ENCODE peak calls at places on chromosomes 5 and 9, in nine cellular contexts. Q is endothelial cell; A is foreskin fibroblast; Z is CD8-positive, alpha-beta T cell; K is endodermal cell; V is B cell; I is fibroblast of the aortic adventitia; L is neural crest cell; C is sigmoid colon. R is an unnamed sample.

GRCh38 chr5:152061095-152061494 is 136.4 kb upstream of the GLRA1 start:
- DNase-seq in Q (no peak), A (no peak), Z (no peak), K (no peak), V (peak), I (no peak), L (no peak), C (no peak), R (no peak)

GRCh38 chr5:142013734-142014495 is 1.1 kb upstream of the GNPDA1 start:
- DNase-seq in Q (no peak), A (peak), Z (no peak), K (peak), V (no peak), I (peak), L (no peak), C (peak), R (no peak)

GRCh38 chr5:3377176-3377575 is 218.5 kb upstream of the IRX1 start:
- DNase-seq in Q (no peak), A (no peak), Z (no peak), K (no peak), V (no peak), I (no peak), L (no peak), C (peak), R (no peak)

GRCh38 chr5:42944989-42945388 is 95.1 kb downstream of the ANXA2R start:
- DNase-seq in Q (peak), A (peak), Z (no peak), K (no peak), V (no peak), I (peak), L (no peak), C (no peak), R (no peak)

GRCh38 chr9:80074439-80074838 is 502.7 kb downstream of the TLE4 start:
- DNase-seq in Q (no peak), A (no peak), Z (no peak), K (no peak), V (no peak), I (peak), L (no peak), C (no peak), R (no peak)

GRCh38 chr5:149262315-149262714 is 9.3 kb upstream of the AFAP1L1 start:
- DNase-seq in Q (no peak), A (no peak), Z (no peak), K (no peak), V (no peak), I (no peak), L (no peak), C (no peak), R (no peak)

GRCh38 chr5:75044406-75044805 is 8.0 kb downstream of the GCNT4 start:
- DNase-seq in Q (no peak), A (no peak), Z (no peak), K (no peak), V (no peak), I (no peak), L (no peak), C (no peak), R (peak)

GRCh38 chr9:133948138-133948537 is 44.0 kb downstream of the VAV2 start:
- DNase-seq in Q (no peak), A (no peak), Z (no peak), K (no peak), V (no peak), I (no peak), L (no peak), C (peak), R (no peak)

GRCh38 chr9:93576296-93577044 is at the start of gene PHF2:
- DNase-seq in Q (no peak), A (no peak), Z (no peak), K (peak), V (peak), I (no peak), L (no peak), C (no peak), R (no peak)

GRCh38 chr5:146595088-146595487 is 79.1 kb upstream of the GPR151 start:
- DNase-seq in Q (no peak), A (no peak), Z (no peak), K (no peak), V (no peak), I (no peak), L (no peak), C (no peak), R (no peak)

GRCh38 chr5:159971514-159971913 is 37.4 kb upstream of the TTC1 start:
- DNase-seq in Q (no peak), A (no peak), Z (no peak), K (no peak), V (no peak), I (no peak), L (no peak), C (no peak), R (no peak)

GRCh38 chr5:55517804-55518203 is 17.0 kb downstream of the PLPP1 start:
- DNase-seq in Q (no peak), A (no peak), Z (no peak), K (no peak), V (no peak), I (no peak), L (no peak), C (no peak), R (no peak)

GRCh38 chr5:59035681-59036080 is 452.8 kb downstream of the RAB3C start:
- DNase-seq in Q (no peak), A (no peak), Z (no peak), K (no peak), V (no peak), I (peak), L (no peak), C (no peak), R (no peak)

GRCh38 chr5:2030131-2030530 is 147.4 kb upstream of the IRX4 start:
- DNase-seq in Q (no peak), A (no peak), Z (no peak), K (peak), V (no peak), I (peak), L (no peak), C (no peak), R (no peak)

GRCh38 chr5:80990971-80991370 is 30.8 kb downstream of the RASGRF2 start:
- DNase-seq in Q (no peak), A (no peak), Z (no peak), K (peak), V (no peak), I (peak), L (no peak), C (no peak), R (no peak)

GRCh38 chr5:72428664-72429063 is 78.5 kb downstream of the ZNF366 start:
- DNase-seq in Q (no peak), A (no peak), Z (no peak), K (no peak), V (no peak), I (no peak), L (no peak), C (no peak), R (no peak)

GRCh38 chr5:108382784-108383358 is 973 bp upstream of the FBXL17 start:
- DNase-seq in Q (peak), A (no peak), Z (no peak), K (no peak), V (peak), I (no peak), L (peak), C (no peak), R (no peak)

GRCh38 chr9:92747459-92748232 is 17.0 kb downstream of the BICD2 start:
- DNase-seq in Q (no peak), A (no peak), Z (no peak), K (no peak), V (no peak), I (no peak), L (no peak), C (no peak), R (no peak)

GRCh38 chr5:168317521-168318147 is 26.2 kb downstream of the WWC1 start:
- DNase-seq in Q (no peak), A (peak), Z (no peak), K (no peak), V (no peak), I (peak), L (no peak), C (no peak), R (no peak)

GRCh38 chr5:161340012-161340411 is 206.5 kb downstream of the GABRB2 start:
- DNase-seq in Q (no peak), A (no peak), Z (no peak), K (no peak), V (no peak), I (no peak), L (no peak), C (no peak), R (no peak)

GRCh38 chr9:102032614-102033013 is 294.2 kb upstream of the GRIN3A start:
- DNase-seq in Q (no peak), A (no peak), Z (no peak), K (no peak), V (no peak), I (no peak), L (no peak), C (no peak), R (no peak)

GRCh38 chr9:97638666-97639065 is 5.0 kb downstream of the NCBP1 start:
- DNase-seq in Q (no peak), A (no peak), Z (no peak), K (peak), V (no peak), I (no peak), L (no peak), C (no peak), R (no peak)
- TF ChIP-seq CTCF in Q (no peak), A (no peak), Z (no peak), K (peak), V (no peak), I (peak), L (no peak), C (no peak), R (no peak)

GRCh38 chr5:14871573-14872069 is at the start of gene ANKH:
- DNase-seq in Q (peak), A (peak), Z (peak), K (peak), V (peak), I (peak), L (peak), C (peak), R (peak)
- TF ChIP-seq CTCF in Q (no peak), A (no peak), Z (no peak), K (no peak), V (no peak), I (peak), L (peak), C (no peak), R (no peak)

GRCh38 chr5:136028782-136029742 is at the start of gene TGFBI:
- DNase-seq in Q (peak), A (peak), Z (no peak), K (peak), V (peak), I (peak), L (peak), C (peak), R (no peak)
- TF ChIP-seq CTCF in Q (no peak), A (no peak), Z (no peak), K (peak), V (no peak), I (peak), L (no peak), C (no peak), R (no peak)

GRCh38 chr9:34124923-34125322 is 1.6 kb downstream of the DCAF12 start:
- DNase-seq in Q (no peak), A (no peak), Z (no peak), K (no peak), V (no peak), I (peak), L (no peak), C (no peak), R (no peak)

GRCh38 chr9:34127035-34127948 is 794 bp upstream of the DCAF12 start:
- DNase-seq in Q (no peak), A (no peak), Z (no peak), K (no peak), V (no peak), I (no peak), L (peak), C (no peak), R (no peak)

GRCh38 chr9:34124103-34124502 is 2.4 kb downstream of the DCAF12 start:
- DNase-seq in Q (no peak), A (no peak), Z (no peak), K (no peak), V (no peak), I (peak), L (no peak), C (peak), R (no peak)

GRCh38 chr9:34126207-34127034 is at the start of gene DCAF12:
- DNase-seq in Q (peak), A (peak), Z (peak), K (peak), V (peak), I (peak), L (peak), C (peak), R (peak)

GRCh38 chr9:34125681-34126206 is 754 bp downstream of the DCAF12 start:
- DNase-seq in Q (peak), A (peak), Z (no peak), K (peak), V (no peak), I (peak), L (no peak), C (no peak), R (no peak)
- TF ChIP-seq CTCF in Q (no peak), A (no peak), Z (no peak), K (peak), V (no peak), I (no peak), L (no peak), C (no peak), R (no peak)

GRCh38 chr5:84379749-84380148 is 4.9 kb downstream of the EDIL3 start:
- DNase-seq in Q (no peak), A (no peak), Z (no peak), K (no peak), V (no peak), I (peak), L (no peak), C (no peak), R (no peak)
- TF ChIP-seq CTCF in Q (no peak), A (no peak), Z (no peak), K (peak), V (no peak), I (peak), L (no peak), C (no peak), R (no peak)

DNA sequence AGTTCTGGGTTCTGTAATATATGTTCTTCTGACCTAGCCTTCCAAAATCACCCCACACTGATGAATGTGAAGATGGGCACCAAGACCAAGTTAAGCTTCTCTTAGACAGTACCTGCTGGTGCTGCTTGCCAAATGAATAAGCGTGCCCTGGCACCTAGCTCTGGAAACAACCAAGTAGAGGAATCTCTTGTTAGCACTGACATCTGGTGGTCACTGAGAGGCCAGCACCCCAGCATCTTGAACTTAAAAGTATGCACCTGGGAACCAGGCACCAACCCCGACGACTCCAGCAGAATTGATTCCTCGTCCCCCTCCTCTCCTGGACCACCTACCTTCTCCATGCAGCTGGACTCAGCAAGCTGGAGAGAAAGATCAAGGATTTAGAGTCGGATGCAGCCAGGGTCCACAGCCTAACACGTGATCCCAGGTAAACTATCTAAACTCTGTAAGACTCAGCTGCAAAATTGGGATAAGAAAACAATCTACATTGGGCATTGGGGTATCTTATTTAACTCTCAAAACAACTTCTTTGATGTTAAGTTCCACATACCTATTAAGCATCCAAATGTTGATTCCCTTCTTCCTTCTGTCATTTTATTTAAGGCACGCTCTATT is 89.8 kb downstream of the SLC1A3 start:
- DNase-seq in Q (peak), A (peak), Z (no peak), K (peak), V (peak), I (peak), L (peak), C (peak), R (peak)
- TF ChIP-seq CTCF in Q (peak), A (peak), Z (peak), K (peak), V (peak), I (peak), L (peak), C (peak), R (peak)

GRCh38 chr9:73065439-73065838 is 86.2 kb upstream of the ANXA1 start:
- DNase-seq in Q (no peak), A (no peak), Z (no peak), K (no peak), V (no peak), I (no peak), L (no peak), C (no peak), R (no peak)

GRCh38 chr9:73061131-73061530 is 90.5 kb upstream of the ANXA1 start:
- DNase-seq in Q (no peak), A (no peak), Z (no peak), K (no peak), V (no peak), I (no peak), L (no peak), C (no peak), R (no peak)

GRCh38 chr9:73067074-73067473 is 84.6 kb upstream of the ANXA1 start:
- DNase-seq in Q (no peak), A (no peak), Z (no peak), K (peak), V (no peak), I (no peak), L (no peak), C (no peak), R (no peak)
- TF ChIP-seq CTCF in Q (no peak), A (no peak), Z (no peak), K (peak), V (no peak), I (no peak), L (no peak), C (no peak), R (no peak)

R was measured in CD4-positive, alpha-beta T cell.